ENCODE peak calls at places on chromosomes 2 and 18, in nine cellular contexts. Y is cardiac muscle cell, Q is fibroblast of lung, H is thoracic aorta, O is right lobe of liver, F is H1, M is PC-9, A is Peyer's patch, I is osteoblast. N is an unnamed sample.

GRCh38 chr18:69250305-69251151 is 150.2 kb upstream of the DOK6 start:
- DNase-seq in A (no peak), H (no peak), F (no peak), Q (peak; percentile 70), O (no peak), M (no peak), Y (peak; percentile 82), I (no peak), N (no peak)

GRCh38 chr18:13446581-13447470 is 228.3 kb downstream of the LDLRAD4 start:
- DNase-seq in M (no peak), A (no peak), Q (no peak), H (no peak), O (no peak), F (no peak), Y (no peak), I (no peak), N (no peak)

GRCh38 chr2:38376346-38376682 is 759 bp downstream of the ATL2 start:
- DNase-seq in F (peak; percentile 79), Y (peak; percentile 70), Q (peak; percentile 74), O (no peak), M (peak; percentile 57), I (peak; percentile 96), H (no peak), A (no peak), N (peak; percentile 62)

GRCh38 chr2:209960676-209961630 is 41.5 kb upstream of the RPE start:
- DNase-seq in I (peak; percentile 29), O (peak; percentile 38), H (no peak), Q (peak; percentile 57), M (peak; percentile 23), F (peak; percentile 53), A (peak; percentile 37), Y (peak; percentile 67), N (peak; percentile 55)

GRCh38 chr2:230898661-230899091 is 26.4 kb downstream of the GPR55 start:
- DNase-seq in A (peak; percentile 13), Q (no peak), M (no peak), I (no peak), Y (no peak), O (no peak), F (no peak), H (no peak), N (no peak)

GRCh38 chr18:58668211-58668610 is 3.1 kb upstream of the MALT1 start:
- DNase-seq in Y (no peak), O (no peak), I (peak; percentile 85), Q (peak; percentile 51), A (no peak), F (peak; percentile 7), H (no peak), M (no peak), N (no peak)

GRCh38 chr2:149313512-149313972 is 16.8 kb upstream of the LYPD6 start:
- DNase-seq in O (no peak), Y (peak; percentile 43), H (no peak), Q (peak; percentile 22), M (peak; percentile 5), A (no peak), F (peak; percentile 64), I (peak; percentile 85), N (no peak)

GRCh38 chr2:3612639-3613523 is 18.0 kb downstream of the COLEC11 start:
- DNase-seq in O (no peak), M (no peak), F (peak; percentile 41), I (peak; percentile 68), Q (no peak), A (no peak), H (no peak), Y (no peak), N (no peak)

GRCh38 chr2:8456149-8457091 is 225.4 kb upstream of the ID2 start:
- DNase-seq in O (no peak), I (no peak), H (no peak), F (no peak), Y (no peak), Q (no peak), M (no peak), A (no peak), N (no peak)

GRCh38 chr2:223046470-223047053 is 5.4 kb upstream of the KCNE4 start:
- DNase-seq in Y (no peak), A (no peak), H (no peak), I (no peak), F (no peak), M (no peak), O (no peak), Q (no peak), N (no peak)

GRCh38 chr2:20348542-20348941 is 2.1 kb downstream of the PUM2 start:
- DNase-seq in F (no peak), A (no peak), Q (no peak), I (no peak), H (no peak), M (no peak), Y (no peak), O (peak; percentile 28), N (no peak)

GRCh38 chr2:9027884-9028283 is 24.4 kb upstream of the MBOAT2 start:
- DNase-seq in M (no peak), O (no peak), F (no peak), A (no peak), Q (no peak), I (no peak), Y (no peak), H (no peak), N (no peak)

GRCh38 chr2:74253937-74254336 is 55.5 kb downstream of the MTHFD2 start:
- DNase-seq in Q (peak; percentile 7), M (no peak), A (no peak), Y (peak; percentile 27), O (no peak), H (no peak), I (peak; percentile 88), F (no peak), N (no peak)

GRCh38 chr2:196262606-196263005 is 91.2 kb upstream of the STK17B start:
- DNase-seq in A (no peak), H (no peak), O (no peak), F (no peak), I (no peak), M (no peak), Q (no peak), Y (no peak), N (no peak)
- H3K4me1 ChIP-seq in A (no peaks in the 10 kb centered on the region), H (peaks cover 5% of the 10 kb centered on the region), O (no peaks in the 10 kb centered on the region), F (no peaks in the 10 kb centered on the region), I (peaks cover 46% of the 10 kb centered on the region), M (peaks cover 19% of the 10 kb centered on the region), Q (no peaks in the 10 kb centered on the region), Y (peaks cover 18% of the 10 kb centered on the region), N (peaks cover 32% of the 10 kb centered on the region)

DNA sequence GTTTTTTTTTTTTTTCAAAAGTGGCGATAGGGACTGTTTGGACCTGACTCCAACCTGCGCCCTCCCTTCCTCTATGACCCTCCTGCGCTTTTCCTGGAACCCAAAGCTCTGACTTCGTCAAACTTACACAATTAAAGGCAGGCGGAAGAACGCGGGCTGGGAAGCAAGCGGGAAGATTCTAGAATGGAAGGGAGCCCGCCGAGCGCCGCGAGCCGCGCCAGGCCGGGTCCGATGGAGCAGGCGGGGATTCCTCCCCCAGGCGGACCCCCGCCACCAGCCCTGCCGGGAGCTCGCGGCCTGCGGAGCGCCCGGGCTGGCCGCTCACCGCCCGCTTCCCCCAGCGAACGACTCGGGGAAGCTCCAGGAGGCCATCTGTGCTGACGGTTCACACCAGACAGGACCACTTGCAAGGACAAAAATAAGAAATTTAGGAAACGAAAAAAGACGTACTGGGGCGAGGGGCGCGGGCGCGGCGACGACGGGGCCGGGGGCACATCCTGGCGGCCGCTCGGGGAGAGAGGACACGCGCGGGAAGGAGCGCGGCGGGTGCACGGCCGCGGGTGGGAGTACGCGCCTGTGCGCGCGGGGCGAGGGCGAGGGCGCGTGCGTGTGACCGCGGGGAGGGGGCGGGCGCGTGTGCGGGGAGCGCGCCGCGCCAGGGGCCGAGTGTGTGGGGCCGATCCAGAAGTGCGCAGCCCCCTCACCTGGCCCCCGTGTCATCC is 1.1 kb upstream of the SALL3 start:
- DNase-seq in M (no peak), Y (peak; percentile 20), Q (peak; percentile 47), A (no peak), F (peak; percentile 69), H (no peak), I (peak; percentile 88), O (no peak), N (no peak)
- H3K27me3 ChIP-seq in M (peaks cover 21% of the 10 kb centered on the region), Y (peaks cover 94% of the 10 kb centered on the region), Q (peaks cover 37% of the 10 kb centered on the region), A (no peaks in the 10 kb centered on the region), F (peaks cover 41% of the 10 kb centered on the region), H (peaks cover 18% of the 10 kb centered on the region), I (peaks cover 74% of the 10 kb centered on the region), O (peaks cover 8% of the 10 kb centered on the region), N (no peaks in the 10 kb centered on the region)

GRCh38 chr2:168992591-168993349 is 38.4 kb downstream of the ABCB11 start:
- DNase-seq in I (no peak), O (no peak), Q (peak; percentile 44), F (no peak), H (no peak), A (no peak), M (no peak), Y (peak; percentile 82), N (peak; percentile 5)
- H3K4me3 ChIP-seq in I (no peak overlapping the region), O (no peak overlapping the region), Q (no peak overlapping the region), F (no peak overlapping the region), H (no peak overlapping the region), A (no peak overlapping the region), M (no peak overlapping the region), Y (no peak overlapping the region), N (no peak overlapping the region)

GRCh38 chr2:157891630-157892016 is 15.5 kb upstream of the ACVR1 start:
- DNase-seq in A (no peak), F (no peak), Y (no peak), M (no peak), Q (no peak), H (no peak), I (no peak), O (no peak), N (no peak)

GRCh38 chr2:157893611-157894010 is 17.5 kb upstream of the ACVR1 start:
- DNase-seq in M (no peak), O (no peak), H (no peak), Y (no peak), F (no peak), Q (no peak), I (no peak), A (no peak), N (no peak)

GRCh38 chr2:157890960-157891629 is 15.0 kb upstream of the ACVR1 start:
- DNase-seq in Y (no peak), Q (no peak), F (no peak), H (no peak), I (no peak), A (no peak), O (no peak), M (no peak), N (no peak)

DNA sequence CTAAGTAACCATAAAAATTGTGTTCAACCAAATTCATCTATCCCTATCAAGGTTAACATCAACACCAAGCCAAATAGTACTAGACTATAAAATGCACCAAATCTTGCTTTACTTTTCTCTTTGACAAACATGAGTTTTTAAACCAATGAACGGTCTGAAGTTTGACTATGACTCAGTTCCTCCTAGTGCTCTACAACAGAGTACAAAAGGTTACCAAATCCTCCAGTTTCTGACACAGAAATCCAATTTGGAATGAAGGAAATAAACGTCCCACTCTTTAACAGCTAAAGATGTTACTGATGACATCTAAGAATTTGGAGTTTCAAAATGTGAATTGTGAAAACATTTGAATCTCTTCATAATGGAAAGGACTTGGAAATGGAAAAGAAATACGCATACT is 11.8 kb upstream of the ACVR1 start:
- DNase-seq in H (no peak), A (no peak), F (no peak), M (no peak), I (no peak), O (no peak), Q (no peak), Y (peak; percentile 14), N (no peak)
- H3K4me1 ChIP-seq in H (no peaks in the 10 kb centered on the region), A (no peaks in the 10 kb centered on the region), F (peaks cover 3% of the 10 kb centered on the region), M (no peaks in the 10 kb centered on the region), I (no peaks in the 10 kb centered on the region), O (no peaks in the 10 kb centered on the region), Q (no peaks in the 10 kb centered on the region), Y (no peaks in the 10 kb centered on the region), N (no peaks in the 10 kb centered on the region)

GRCh38 chr2:132669854-132670103 is 226 bp downstream of the LYPD1 start:
- DNase-seq in I (peak; percentile 71), H (no peak), Q (no peak), A (no peak), M (peak; percentile 37), Y (no peak), F (peak; percentile 67), O (no peak), N (peak; percentile 55)
- H3K27me3 ChIP-seq in I (peaks cover 7% of the 10 kb centered on the region), H (no peaks in the 10 kb centered on the region), Q (no peaks in the 10 kb centered on the region), A (no peaks in the 10 kb centered on the region), M (no peaks in the 10 kb centered on the region), Y (peaks cover 100% of the 10 kb centered on the region), F (peaks cover 14% of the 10 kb centered on the region), O (no peaks in the 10 kb centered on the region), N (no peaks in the 10 kb centered on the region)

N was measured in Caco-2.